ENCODE peak calls at places on chromosomes 5 and 9, in six cellular contexts. G is Right ventricle myocardium superior, N is Karpas-422, F is anterior cingulate cortex, X is NCI-H460, Q is WTC11. B is an unnamed sample.

GRCh38 chr5:60852317-60852716 is 8.2 kb upstream of the ELOVL7 start:
- DNase-seq in F (no peak), N (no peak), Q (no peak), G (no peak), X (no peak), B (no peak)

GRCh38 chr5:139636207-139636792 is 11.8 kb upstream of the CXXC5 start:
- DNase-seq in N (peak; percentile 60), Q (no peak), X (no peak), F (no peak), G (no peak), B (no peak)

GRCh38 chr5:154163327-154163997 is 27.1 kb upstream of the GALNT10 start:
- DNase-seq in F (no peak), Q (no peak), G (no peak), X (no peak), N (no peak), B (no peak)

GRCh38 chr9:83956288-83957028 is 23.6 kb downstream of the HNRNPK start:
- DNase-seq in G (peak; percentile 89), X (peak; percentile 58), F (peak; percentile 65), Q (peak; percentile 66), N (peak; percentile 92), B (no peak)

GRCh38 chr9:13688990-13689600 is 409.6 kb upstream of the MPDZ start:
- DNase-seq in X (no peak), G (no peak), F (peak; percentile 6), Q (peak; percentile 12), N (no peak), B (peak; percentile 4)

GRCh38 chr9:134936762-134937555 is 19.2 kb upstream of the FCN1 start:
- DNase-seq in F (no peak), Q (no peak), G (peak; percentile 38), N (peak; percentile 65), X (no peak), B (no peak)

GRCh38 chr9:125538092-125538473 is 168.9 kb downstream of the MAPKAP1 start:
- DNase-seq in Q (no peak), X (peak; percentile 77), N (no peak), G (no peak), F (no peak), B (peak; percentile 92)

GRCh38 chr5:116492016-116492623 is 82.5 kb downstream of the SEMA6A start:
- DNase-seq in N (no peak), X (no peak), F (no peak), Q (no peak), G (no peak), B (peak; percentile 94)

GRCh38 chr9:132048191-132048590 is 31.5 kb downstream of the MED27 start:
- DNase-seq in Q (no peak), X (no peak), G (no peak), F (no peak), N (no peak), B (no peak)